ENCODE peak calls at places on chromosomes 1 and 21, in six cellular contexts. J, C, F, X, O and K are unnamed samples. For H3K27me3, the result is how much of the 10 kb centered on the place peaks cover.

GRCh38 chr1:29655945-29656866 is 419.9 kb downstream of the PTPRU start:
- DNase-seq in J (peak), C (peak), F (peak), X (no peak), O (no peak), K (no peak)

GRCh38 chr1:245016700-245017099 is 138.1 kb upstream of the KIF26B start:
- DNase-seq in J (no peak), C (no peak), F (no peak), X (no peak), O (no peak), K (no peak)

GRCh38 chr1:153881764-153882163 is 41.0 kb downstream of the GATAD2B start:
- DNase-seq in J (no peak), C (no peak), F (no peak), X (no peak), O (no peak), K (no peak)

GRCh38 chr21:44699502-44700001 is 2.6 kb downstream of the KRTAP10-12 start:
- DNase-seq in J (no peak), C (no peak), F (peak), X (no peak), O (no peak), K (no peak)

GRCh38 chr1:44707959-44708831 is 22.8 kb downstream of the RNU5D-1 start:
- DNase-seq in J (no peak), C (peak), F (no peak), X (no peak), O (peak), K (peak)

GRCh38 chr1:208252126-208252853 is 8.1 kb upstream of the PLXNA2 start:
- DNase-seq in J (no peak), C (no peak), F (no peak), X (no peak), O (peak), K (no peak)

GRCh38 chr1:204987689-204988088 is 55.3 kb upstream of the CNTN2 start:
- DNase-seq in J (no peak), C (no peak), F (no peak), X (no peak), O (no peak), K (no peak)

GRCh38 chr1:8651962-8652361 is 165.5 kb downstream of the RERE start:
- DNase-seq in J (no peak), C (no peak), F (no peak), X (no peak), O (no peak), K (no peak)

GRCh38 chr1:14994841-14995437 is 158.6 kb upstream of the TMEM51 start:
- DNase-seq in J (peak), C (no peak), F (no peak), X (no peak), O (no peak), K (no peak)

GRCh38 chr1:201443747-201444146 is 22.2 kb upstream of the TNNI1 start:
- DNase-seq in J (no peak), C (no peak), F (no peak), X (no peak), O (no peak), K (no peak)

GRCh38 chr1:241250465-241250864 is 106.5 kb downstream of the RGS7 start:
- DNase-seq in J (no peak), C (no peak), F (no peak), X (no peak), O (no peak), K (no peak)

GRCh38 chr1:201751872-201752271 is 77.1 kb upstream of the IPO9 start:
- DNase-seq in J (no peak), C (no peak), F (no peak), X (no peak), O (no peak), K (no peak)

GRCh38 chr1:930633-931138 is 7.0 kb downstream of the SAMD11 start:
- DNase-seq in J (no peak), C (no peak), F (no peak), X (no peak), O (no peak), K (no peak)
- H3K27me3 ChIP-seq in J (under half), C (half or more), F (under half), X (under half), O (under half), K (under half)

GRCh38 chr1:40316595-40317393 is at the start of gene COL9A2:
- DNase-seq in J (no peak), C (no peak), F (no peak), X (peak), O (peak), K (peak)
- H3K4me3 ChIP-seq in J (no peak), C (peak), F (peak), X (peak), O (peak), K (peak)

GRCh38 chr1:234479866-234480265 is 887 bp upstream of the TARBP1 start:
- DNase-seq in J (no peak), C (no peak), F (no peak), X (no peak), O (no peak), K (no peak)
- H3K27me3 ChIP-seq in J (under half), C (under half), F (under half), X (under half), O (under half), K (under half)

GRCh38 chr1:11982010-11982392 is 1.8 kb downstream of the MFN2 start:
- DNase-seq in J (no peak), C (no peak), F (no peak), X (no peak), O (no peak), K (no peak)
- H3K4me3 ChIP-seq in J (no peak), C (peak), F (no peak), X (no peak), O (no peak), K (peak)

GRCh38 chr21:42676799-42677198 is 23.4 kb downstream of the PDE9A start:
- DNase-seq in J (no peak), C (no peak), F (no peak), X (no peak), O (no peak), K (no peak)
- H3K27me3 ChIP-seq in J (under half), C (under half), F (under half), X (under half), O (under half), K (under half)

GRCh38 chr1:94020764-94021579 is 100.0 kb downstream of the ABCA4 start:
- DNase-seq in J (no peak), C (no peak), F (no peak), X (no peak), O (no peak), K (no peak)
- H3K4me3 ChIP-seq in J (no peak), C (no peak), F (no peak), X (no peak), O (no peak), K (no peak)

GRCh38 chr21:42411891-42412635 is 8.4 kb downstream of the UBASH3A start:
- DNase-seq in J (no peak), C (no peak), F (no peak), X (no peak), O (no peak), K (peak)

GRCh38 chr21:42412636-42412933 is 8.9 kb downstream of the UBASH3A start:
- DNase-seq in J (no peak), C (no peak), F (no peak), X (no peak), O (no peak), K (no peak)

GRCh38 chr21:42409366-42409765 is 5.7 kb downstream of the UBASH3A start:
- DNase-seq in J (no peak), C (no peak), F (no peak), X (no peak), O (no peak), K (no peak)

GRCh38 chr21:42413093-42413492 is 9.4 kb downstream of the UBASH3A start:
- DNase-seq in J (no peak), C (no peak), F (no peak), X (no peak), O (no peak), K (no peak)

GRCh38 chr21:42411197-42411869 is 7.6 kb downstream of the UBASH3A start:
- DNase-seq in J (no peak), C (no peak), F (no peak), X (no peak), O (no peak), K (no peak)
- H3K27me3 ChIP-seq in J (under half), C (under half), F (under half), X (under half), O (under half), K (under half)

DNA sequence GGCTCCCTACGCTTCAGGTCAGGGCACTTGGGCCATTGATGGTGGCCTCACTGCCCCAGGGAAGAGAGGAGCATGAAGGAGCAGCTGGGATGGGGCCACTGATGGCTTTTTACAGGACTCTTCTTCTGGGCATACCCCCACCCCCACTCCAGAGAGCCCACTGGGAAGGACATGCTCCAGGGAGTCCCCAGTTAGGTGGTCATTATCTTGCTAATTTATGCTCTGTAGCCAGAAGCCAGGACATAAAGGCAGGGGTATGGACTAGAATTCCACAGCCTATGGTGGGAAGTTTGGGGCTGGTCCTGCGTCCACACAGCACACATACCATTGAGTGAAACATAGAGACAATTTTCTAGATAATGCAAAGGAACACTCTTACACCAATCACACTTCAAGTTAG is 8.8 kb upstream of the GRIK3 start:
- DNase-seq in J (no peak), C (no peak), F (no peak), X (no peak), O (no peak), K (no peak)
- H3K4me3 ChIP-seq in J (no peak), C (no peak), F (no peak), X (no peak), O (no peak), K (no peak)